ENCODE peak calls at places on chromosomes 2 and 18, in ten cellular contexts. L is activated CD8-positive, alpha-beta memory T cell treated with anti-CD3 and anti-CD28 coated beads, Interleukin-2, amount 10 ng/mL, durations not matched to agents 7 days and 5 days; Y is HuH-7.5; H is activated T-helper 1 cell treated with Interleukin-2 at 50 U/mL for 16 hours; A is lower lobe of right lung; P is lung microvascular endothelial cell; M is left kidney; S is ACHN; D is T follicular helper cell; C is body of pancreas. G is an unnamed sample.

GRCh38 chr2:24175631-24176030 is 778 bp downstream of the FAM228A start:
- DNase-seq in M (no peak), D (no peak), A (no peak), P (no peak), H (no peak), Y (no peak), C (no peak), L (no peak), S (no peak), G (no peak)

GRCh38 chr2:176545627-176546026 is 276.4 kb downstream of the MTX2 start:
- DNase-seq in D (no peak), M (no peak), C (no peak), Y (no peak), A (no peak), P (no peak), H (no peak), L (no peak), S (no peak), G (no peak)

GRCh38 chr2:113084249-113085000 is 16.7 kb downstream of the IL1F10 start:
- DNase-seq in A (no peak), Y (no peak), C (no peak), P (peak), M (no peak), D (no peak), S (peak), L (no peak), H (no peak), G (no peak)

GRCh38 chr2:189013677-189014380 is 39.7 kb downstream of the COL3A1 start:
- DNase-seq in P (no peak), C (no peak), L (no peak), M (no peak), H (no peak), D (no peak), Y (no peak), A (no peak), S (no peak), G (no peak)

GRCh38 chr18:76988827-76989646 is 143.5 kb downstream of the MBP start:
- DNase-seq in C (no peak), H (no peak), A (no peak), S (no peak), D (no peak), Y (no peak), P (no peak), L (no peak), M (no peak), G (no peak)

GRCh38 chr18:76394780-76395476 is 100.1 kb downstream of the ZNF516 start:
- DNase-seq in P (no peak), Y (no peak), C (no peak), S (no peak), H (no peak), A (no peak), L (no peak), D (no peak), M (no peak), G (no peak)

GRCh38 chr2:224175010-224175409 is 135.9 kb upstream of the SERPINE2 start:
- DNase-seq in H (no peak), C (no peak), Y (no peak), L (no peak), A (no peak), D (no peak), S (no peak), M (peak), P (no peak), G (no peak)

GRCh38 chr2:55493220-55493619 is 26.3 kb upstream of the CFAP36 start:
- DNase-seq in L (no peak), H (no peak), D (no peak), P (no peak), S (no peak), Y (no peak), C (no peak), M (no peak), A (no peak), G (no peak)

GRCh38 chr2:60411295-60411694 is 142.2 kb downstream of the BCL11A start:
- DNase-seq in L (no peak), M (no peak), P (no peak), Y (no peak), A (no peak), S (no peak), C (no peak), H (no peak), D (no peak), G (no peak)

GRCh38 chr2:149858916-149859634 is 271.5 kb upstream of the MMADHC start:
- DNase-seq in Y (no peak), D (no peak), C (no peak), L (no peak), S (no peak), H (no peak), P (peak), M (peak), A (no peak), G (peak)

GRCh38 chr2:70498054-70498453 is 55.6 kb downstream of the TGFA start:
- DNase-seq in Y (no peak), D (no peak), A (no peak), P (no peak), C (no peak), M (peak), S (peak), H (no peak), L (no peak), G (no peak)

GRCh38 chr18:62366992-62367391 is 41.9 kb downstream of the TNFRSF11A start:
- DNase-seq in C (no peak), M (no peak), L (no peak), Y (no peak), S (no peak), P (no peak), A (no peak), D (no peak), H (no peak), G (no peak)

GRCh38 chr2:11786592-11786991 is 40.2 kb downstream of the LPIN1 start:
- DNase-seq in H (no peak), C (no peak), M (no peak), S (no peak), Y (no peak), L (no peak), P (no peak), D (no peak), A (no peak), G (no peak)

GRCh38 chr18:12857215-12857924 is 26.7 kb downstream of the PTPN2 start:
- DNase-seq in L (peak), A (no peak), Y (no peak), P (no peak), D (no peak), M (no peak), S (no peak), C (no peak), H (no peak), G (no peak)

GRCh38 chr2:82494744-82495143 is 1964.3 kb downstream of the SUCLG1 start:
- DNase-seq in C (no peak), S (no peak), A (no peak), H (no peak), M (no peak), Y (no peak), P (no peak), D (no peak), L (no peak), G (no peak)

GRCh38 chr2:172564376-172564775 is 8.5 kb downstream of the PDK1 start:
- DNase-seq in D (no peak), M (no peak), P (no peak), A (no peak), C (no peak), Y (no peak), S (no peak), L (no peak), H (no peak), G (no peak)

GRCh38 chr2:38245114-38245641 is 131.9 kb downstream of the ATL2 start:
- DNase-seq in C (no peak), M (peak), A (no peak), S (no peak), L (no peak), H (no peak), P (peak), D (no peak), Y (no peak), G (no peak)

GRCh38 chr18:12777543-12777942 is 74.7 kb downstream of the PSMG2 start:
- DNase-seq in Y (no peak), A (no peak), C (no peak), M (no peak), L (no peak), P (no peak), S (no peak), H (no peak), D (no peak), G (no peak)

GRCh38 chr2:56754066-56754615 is 570.4 kb downstream of the CCDC85A start:
- DNase-seq in H (no peak), C (no peak), A (no peak), M (no peak), S (no peak), L (no peak), Y (no peak), P (no peak), D (no peak), G (no peak)

GRCh38 chr2:30942430-30942829 is 135.2 kb upstream of the CAPN13 start:
- DNase-seq in M (no peak), A (no peak), P (no peak), C (no peak), D (no peak), S (no peak), L (no peak), H (no peak), Y (no peak), G (no peak)

GRCh38 chr2:7256377-7256776 is 339.2 kb downstream of the RNF144A start:
- DNase-seq in L (no peak), D (no peak), H (no peak), A (no peak), M (no peak), Y (no peak), C (no peak), P (no peak), S (no peak), G (no peak)

GRCh38 chr2:222993920-222994650 is 57.9 kb upstream of the KCNE4 start:
- DNase-seq in H (no peak), Y (no peak), M (peak), C (peak), A (no peak), S (no peak), L (no peak), D (no peak), P (peak), G (peak)

GRCh38 chr18:54296017-54296416 is 26.7 kb downstream of the POLI start:
- DNase-seq in C (no peak), P (peak), S (peak), A (no peak), L (no peak), Y (no peak), H (no peak), M (peak), D (no peak), G (no peak)

GRCh38 chr2:160574472-160575140 is 81.0 kb upstream of the RBMS1 start:
- DNase-seq in H (no peak), P (peak), A (no peak), D (no peak), S (peak), Y (no peak), L (no peak), M (no peak), C (no peak), G (peak)

G was measured in brain microvascular endothelial cell.